ENCODE peak calls at places on chromosomes 13 and 19, in ten cellular contexts. D, C, A, S, M, E, H, X, O and N are unnamed samples.

GRCh38 chr19:43784251-43784980 is 3.6 kb upstream of the KCNN4 start:
- DNase-seq in D (no peak), C (peak; percentile 65), A (peak; percentile 72), S (peak; percentile 70), M (no peak), E (peak; percentile 62), H (peak; percentile 54), X (no peak), O (peak; percentile 78), N (peak; percentile 70)

GRCh38 chr19:13060964-13061927 is 41.4 kb downstream of the LYL1 start:
- DNase-seq in D (peak; percentile 92), C (peak; percentile 87), A (peak; percentile 54), S (peak; percentile 92), M (peak; percentile 85), E (peak; percentile 79), H (peak; percentile 74), X (peak; percentile 90), O (peak; percentile 72), N (peak; percentile 72)

GRCh38 chr19:13234518-13234917 is 84.3 kb downstream of the IER2 start:
- DNase-seq in D (peak; percentile 38), C (peak; percentile 29), A (no peak), S (no peak), M (peak; percentile 87), E (no peak), H (peak; percentile 59), X (peak; percentile 77), O (no peak), N (peak; percentile 56)

GRCh38 chr13:76223999-76224398 is 587.9 kb downstream of the LMO7 start:
- DNase-seq in D (no peak), C (no peak), A (peak; percentile 26), S (no peak), M (no peak), E (no peak), H (no peak), X (no peak), O (no peak), N (no peak)

GRCh38 chr13:40653558-40654318 is 12.7 kb downstream of the FOXO1 start:
- DNase-seq in D (no peak), C (no peak), A (no peak), S (no peak), M (peak; percentile 49), E (peak; percentile 27), H (no peak), X (no peak), O (no peak), N (peak; percentile 28)

GRCh38 chr19:8578642-8579265 is 1.5 kb upstream of the MYO1F start:
- DNase-seq in D (peak; percentile 86), C (peak; percentile 78), A (peak; percentile 63), S (peak; percentile 86), M (peak; percentile 81), E (peak; percentile 55), H (peak; percentile 79), X (peak; percentile 86), O (peak; percentile 93), N (peak; percentile 63)

GRCh38 chr13:94764576-94765321 is 52.4 kb upstream of the SOX21 start:
- DNase-seq in D (no peak), C (no peak), A (no peak), S (no peak), M (no peak), E (no peak), H (no peak), X (no peak), O (no peak), N (no peak)

GRCh38 chr13:102707465-102707864 is 12.6 kb upstream of the METTL21C start:
- DNase-seq in D (no peak), C (no peak), A (peak; percentile 83), S (no peak), M (peak; percentile 70), E (peak; percentile 93), H (no peak), X (no peak), O (no peak), N (peak; percentile 95)

GRCh38 chr13:33940256-33940655 is 122.3 kb downstream of the RFC3 start:
- DNase-seq in D (no peak), C (no peak), A (no peak), S (no peak), M (no peak), E (no peak), H (no peak), X (no peak), O (no peak), N (no peak)

GRCh38 chr19:17107546-17108452 is 32.2 kb downstream of the MYO9B start:
- DNase-seq in D (no peak), C (peak; percentile 93), A (peak; percentile 95), S (peak; percentile 99), M (peak; percentile 86), E (peak; percentile 96), H (no peak), X (peak; percentile 78), O (peak; percentile 86), N (peak; percentile 98)

GRCh38 chr19:40604647-40605200 is 3.6 kb downstream of the LTBP4 start:
- DNase-seq in D (no peak), C (no peak), A (no peak), S (peak; percentile 76), M (no peak), E (no peak), H (no peak), X (no peak), O (no peak), N (no peak)

GRCh38 chr19:41700381-41701195 is 7.8 kb upstream of the CEACAM5 start:
- DNase-seq in D (no peak), C (no peak), A (no peak), S (peak; percentile 44), M (no peak), E (no peak), H (no peak), X (no peak), O (no peak), N (no peak)

GRCh38 chr19:46975918-46976782 is 43.5 kb upstream of the NPAS1 start:
- DNase-seq in D (no peak), C (peak; percentile 98), A (peak; percentile 92), S (peak; percentile 100), M (peak; percentile 73), E (peak; percentile 98), H (no peak), X (peak; percentile 92), O (peak; percentile 41), N (peak; percentile 93)

GRCh38 chr13:47964863-47965262 is 36.2 kb downstream of the SUCLA2 start:
- DNase-seq in D (no peak), C (no peak), A (no peak), S (no peak), M (no peak), E (no peak), H (no peak), X (no peak), O (no peak), N (no peak)

GRCh38 chr13:75798353-75799245 is 162.5 kb downstream of the LMO7 start:
- DNase-seq in D (no peak), C (no peak), A (no peak), S (no peak), M (no peak), E (peak; percentile 38), H (no peak), X (no peak), O (no peak), N (peak; percentile 51)

GRCh38 chr19:590750-591098 is 1.0 kb downstream of the HCN2 start:
- DNase-seq in D (no peak), C (no peak), A (no peak), S (no peak), M (no peak), E (no peak), H (no peak), X (no peak), O (no peak), N (no peak)

GRCh38 chr19:589693-590395 is at the start of gene HCN2:
- DNase-seq in D (no peak), C (no peak), A (no peak), S (no peak), M (no peak), E (no peak), H (no peak), X (no peak), O (no peak), N (no peak)

GRCh38 chr19:590396-590745 is 690 bp downstream of the HCN2 start:
- DNase-seq in D (no peak), C (no peak), A (no peak), S (no peak), M (peak; percentile 71), E (no peak), H (no peak), X (no peak), O (no peak), N (peak; percentile 23)

GRCh38 chr19:588758-589692 is 656 bp upstream of the HCN2 start:
- DNase-seq in D (no peak), C (no peak), A (no peak), S (no peak), M (no peak), E (no peak), H (no peak), X (no peak), O (no peak), N (no peak)

GRCh38 chr19:588093-588742 is 1.5 kb upstream of the HCN2 start:
- DNase-seq in D (peak; percentile 92), C (peak; percentile 61), A (peak; percentile 77), S (no peak), M (peak; percentile 97), E (peak; percentile 59), H (peak; percentile 36), X (peak; percentile 83), O (no peak), N (peak; percentile 86)
- TF ChIP-seq CTCF in D (peak; percentile 52), C (no peak), A (peak; percentile 88), S (no peak), M (peak; percentile 88), E (peak; percentile 62), H (peak; percentile 61), X (peak; percentile 39), O (no peak), N (peak; percentile 74)

DNA sequence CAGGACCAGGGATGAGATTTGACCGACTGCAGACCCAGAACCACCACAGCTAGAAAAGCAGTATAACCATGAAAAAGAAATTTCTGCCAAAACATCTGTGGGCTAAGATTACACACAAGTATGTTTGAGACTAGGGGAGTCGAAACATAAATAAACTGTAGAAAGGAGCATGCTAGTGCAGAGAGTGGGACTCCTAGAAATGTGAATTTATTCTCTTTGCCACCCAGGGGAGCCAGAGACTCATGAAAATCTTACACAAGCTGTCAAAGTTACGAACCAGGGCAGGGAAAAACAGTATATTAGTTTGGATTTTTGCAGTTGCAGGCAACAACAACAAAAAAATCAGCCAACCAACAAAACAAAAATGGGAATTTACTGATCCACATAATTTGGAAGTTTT is 12.3 kb upstream of the HSPH1 start:
- DNase-seq in D (no peak), C (no peak), A (peak; percentile 10), S (no peak), M (peak; percentile 23), E (no peak), H (no peak), X (no peak), O (no peak), N (peak; percentile 23)
- TF ChIP-seq CTCF in D (no peak), C (no peak), A (peak; percentile 42), S (no peak), M (peak; percentile 25), E (no peak), H (no peak), X (no peak), O (no peak), N (peak; percentile 11)

GRCh38 chr19:1406818-1407661 is at the start of gene DAZAP1:
- DNase-seq in D (peak; percentile 99), C (peak; percentile 100), A (peak; percentile 96), S (peak; percentile 99), M (peak; percentile 99), E (peak; percentile 99), H (peak; percentile 99), X (peak; percentile 100), O (peak; percentile 95), N (peak; percentile 99)
- TF ChIP-seq CTCF in D (no peak), C (peak; percentile 29), A (peak; percentile 66), S (no peak), M (peak; percentile 53), E (no peak), H (peak; percentile 70), X (peak; percentile 46), O (no peak), N (peak; percentile 57)

GRCh38 chr13:97945792-97946419 is 7.6 kb upstream of the IPO5 start:
- DNase-seq in D (no peak), C (no peak), A (peak; percentile 28), S (no peak), M (peak; percentile 72), E (no peak), H (no peak), X (no peak), O (no peak), N (no peak)
- TF ChIP-seq CTCF in D (no peak), C (no peak), A (peak; percentile 39), S (no peak), M (no peak), E (no peak), H (no peak), X (no peak), O (no peak), N (no peak)